ENCODE peak calls at places on chromosomes 5 and 9, in four cellular contexts. R, J, O and D are unnamed samples.

GRCh38 chr9:114591206-114591853 is 3.8 kb downstream of the ATP6V1G1 start:
- DNase-seq in J (no peak), R (no peak), O (peak), D (no peak)

GRCh38 chr5:133299021-133299420 is 247.2 kb downstream of the HSPA4 start:
- DNase-seq in O (no peak), J (no peak), R (no peak), D (no peak)

GRCh38 chr5:94469889-94470288 is 148.5 kb downstream of the KIAA0825 start:
- DNase-seq in R (no peak), O (peak), J (no peak), D (no peak)

GRCh38 chr5:6867712-6868111 is 154.5 kb downstream of the TENT4A start:
- DNase-seq in R (no peak), O (no peak), J (no peak), D (no peak)

GRCh38 chr9:96084289-96084688 is 208.8 kb downstream of the ERCC6L2 start:
- DNase-seq in J (no peak), O (no peak), R (no peak), D (no peak)

GRCh38 chr5:124773291-124774001 is 27.0 kb upstream of the ZNF608 start:
- DNase-seq in J (no peak), R (no peak), O (no peak), D (no peak)

GRCh38 chr5:8650197-8650596 is 781.2 kb downstream of the MTRR start:
- DNase-seq in J (no peak), O (no peak), R (no peak), D (peak)

GRCh38 chr9:69867081-69867814 is 46.6 kb downstream of the CFAP95 start:
- DNase-seq in R (no peak), J (no peak), O (peak), D (no peak)

GRCh38 chr9:136538599-136539426 is 7.0 kb downstream of the NOTCH1 start:
- DNase-seq in J (peak), O (peak), R (no peak), D (no peak)

GRCh38 chr5:180889366-180889765 is 9.6 kb upstream of the BTNL8 start:
- DNase-seq in J (no peak), O (no peak), R (no peak), D (no peak)

GRCh38 chr5:100676807-100677631 is 141.8 kb downstream of the FAM174A start:
- DNase-seq in O (peak), R (no peak), J (peak), D (no peak)

GRCh38 chr5:169354263-169354662 is 53.3 kb upstream of the SLIT3 start:
- DNase-seq in O (no peak), R (no peak), J (peak), D (peak)

GRCh38 chr9:135251996-135252760 is 164.7 kb downstream of the OLFM1 start:
- DNase-seq in R (no peak), J (no peak), O (no peak), D (no peak)

GRCh38 chr5:146048994-146049703 is 56.2 kb downstream of the PLAC8L1 start:
- DNase-seq in J (peak), R (peak), O (peak), D (peak)

GRCh38 chr9:104774831-104775573 is 11.1 kb downstream of the NIPSNAP3B start:
- DNase-seq in J (no peak), R (no peak), O (peak), D (no peak)

GRCh38 chr5:922745-923472 is 30.2 kb downstream of the TRIP13 start:
- DNase-seq in O (no peak), J (no peak), R (no peak), D (no peak)

GRCh38 chr5:59001154-59001553 is 418.3 kb downstream of the RAB3C start:
- DNase-seq in J (no peak), R (no peak), O (peak), D (no peak)

GRCh38 chr5:170269579-170269978 is 28.0 kb downstream of the LCP2 start:
- DNase-seq in O (no peak), R (no peak), J (peak), D (no peak)

GRCh38 chr5:55535199-55535905 is 588 bp upstream of the PLPP1 start:
- DNase-seq in O (no peak), R (no peak), J (no peak), D (no peak)

GRCh38 chr5:59055745-59056448 is 473.0 kb downstream of the RAB3C start:
- DNase-seq in R (no peak), J (peak), O (no peak), D (peak)

GRCh38 chr9:88372103-88372694 is 16.0 kb upstream of the SPIN1 start:
- DNase-seq in J (no peak), O (no peak), R (no peak), D (peak)

GRCh38 chr9:114958021-114958846 is 27.8 kb upstream of the TNFSF8 start:
- DNase-seq in J (no peak), R (no peak), O (peak), D (peak)

GRCh38 chr9:26856413-26857032 is 36.1 kb downstream of the CAAP1 start:
- DNase-seq in J (peak), R (peak), O (peak), D (peak)

GRCh38 chr5:163385276-163385675 is 52.1 kb upstream of the CCNG1 start:
- DNase-seq in O (peak), J (no peak), R (no peak), D (no peak)

GRCh38 chr9:25603106-25603505 is 75.1 kb downstream of the TUSC1 start:
- DNase-seq in J (no peak), R (no peak), O (no peak), D (no peak)

GRCh38 chr5:132947661-132948060 is 15.8 kb downstream of the AFF4 start:
- DNase-seq in J (no peak), R (no peak), O (peak), D (no peak)

GRCh38 chr5:83925321-83925877 is 204.7 kb upstream of the HAPLN1 start:
- DNase-seq in O (peak), R (no peak), J (peak), D (peak)

GRCh38 chr9:135347461-135347860 is 132.1 kb upstream of the PPP1R26 start:
- DNase-seq in O (no peak), J (no peak), R (no peak), D (no peak)

GRCh38 chr9:116656977-116657376 is 30.1 kb upstream of the TRIM32 start:
- DNase-seq in O (peak), R (no peak), J (no peak), D (no peak)

GRCh38 chr5:107519900-107520354 is 150.8 kb downstream of the EFNA5 start:
- DNase-seq in J (peak), R (no peak), O (peak), D (peak)

GRCh38 chr5:62938927-62939326 is 360.3 kb downstream of the LRRC70 start:
- DNase-seq in J (no peak), R (no peak), O (peak), D (no peak)